ENCODE peak calls at places on chromosomes 5 and 9, in ten cellular contexts. Z is EL, V is T47D, S is NCI-H2107, J is nephron progenitor cell, X is progenitor cell of endocrine pancreas, M is left ventricle myocardium superior, E is putamen, U is heart right ventricle, G is natural killer cell. L is an unnamed sample.

GRCh38 chr5:127442085-127442484 is 75.4 kb upstream of the PRRC1 start:
- DNase-seq in V (no peak), Z (peak), X (no peak), G (no peak), M (no peak), E (peak), U (no peak), S (no peak), J (no peak), L (no peak)

GRCh38 chr9:95104088-95104960 is 213.2 kb downstream of the FANCC start:
- DNase-seq in G (no peak), V (no peak), J (no peak), S (no peak), Z (no peak), E (no peak), X (no peak), U (no peak), M (peak), L (no peak)

GRCh38 chr5:62977641-62978040 is 399.0 kb downstream of the LRRC70 start:
- DNase-seq in U (no peak), Z (no peak), M (no peak), S (no peak), X (no peak), J (no peak), V (no peak), E (no peak), G (no peak), L (no peak)

GRCh38 chr5:58933891-58934628 is 351.2 kb downstream of the RAB3C start:
- DNase-seq in U (no peak), M (no peak), X (no peak), J (no peak), V (no peak), Z (no peak), G (no peak), S (no peak), E (peak), L (no peak)

GRCh38 chr5:110063640-110064592 is 374.2 kb downstream of the MAN2A1 start:
- DNase-seq in E (no peak), X (no peak), V (no peak), G (no peak), J (no peak), Z (peak), S (no peak), M (no peak), U (no peak), L (no peak)

GRCh38 chr5:142322747-142323479 is 1.9 kb downstream of the SPRY4 start:
- DNase-seq in U (no peak), X (no peak), S (no peak), E (no peak), J (no peak), M (peak), V (no peak), G (no peak), Z (peak), L (no peak)

GRCh38 chr9:18605763-18606162 is 131.8 kb downstream of the ADAMTSL1 start:
- DNase-seq in V (no peak), G (no peak), Z (peak), J (no peak), X (no peak), S (no peak), M (peak), U (peak), E (no peak), L (no peak)

GRCh38 chr5:54171645-54172384 is 138.6 kb downstream of the ARL15 start:
- DNase-seq in Z (peak), U (no peak), X (no peak), E (no peak), M (no peak), S (no peak), G (no peak), V (no peak), J (no peak), L (no peak)

GRCh38 chr9:14870086-14870485 is 40.1 kb downstream of the FREM1 start:
- DNase-seq in X (no peak), U (no peak), E (no peak), Z (no peak), J (no peak), S (no peak), V (no peak), G (no peak), M (no peak), L (no peak)

L was measured in GM12892.